ENCODE peak calls at places on chromosomes 3 and 15, in ten cellular contexts. P is neural progenitor cell; O is body of pancreas; J is HCT116; T is A549; Z is IMR-90; R is heart right ventricle; U is AG04450; B is lower lobe of right lung; S is CD8-positive, alpha-beta T cell. X is an unnamed sample.

GRCh38 chr15:28885630-28886430 is at the start of gene APBA2:
- DNase-seq in J (no peak), B (no peak), T (peak), S (peak), O (peak), Z (peak), U (no peak), R (no peak), P (peak), X (no peak)

GRCh38 chr15:99090938-99091337 is 13.9 kb upstream of the SYNM start:
- DNase-seq in U (no peak), Z (no peak), T (no peak), P (no peak), J (no peak), O (no peak), B (no peak), R (no peak), S (no peak), X (no peak)

GRCh38 chr15:63833246-63833696 is 477 bp downstream of the HERC1 start:
- DNase-seq in J (no peak), B (peak), O (peak), R (peak), T (no peak), Z (peak), P (peak), U (no peak), S (no peak), X (no peak)

GRCh38 chr15:86650084-86650483 is 570.4 kb downstream of the AGBL1 start:
- DNase-seq in S (no peak), P (no peak), B (no peak), J (no peak), R (no peak), Z (no peak), U (no peak), O (peak), T (peak), X (no peak)

GRCh38 chr3:155494332-155494731 is 200.8 kb upstream of the STRIT1 start:
- DNase-seq in B (no peak), J (no peak), U (no peak), T (no peak), P (no peak), S (no peak), O (no peak), R (no peak), Z (no peak), X (no peak)

GRCh38 chr15:55909036-55909811 is 84.2 kb downstream of the NEDD4 start:
- DNase-seq in S (no peak), O (no peak), R (no peak), B (no peak), T (peak), J (no peak), Z (peak), P (no peak), U (no peak), X (no peak)

GRCh38 chr3:171972965-171973364 is 66.4 kb upstream of the FNDC3B start:
- DNase-seq in J (no peak), U (no peak), T (no peak), Z (no peak), S (no peak), B (no peak), O (no peak), P (no peak), R (peak), X (no peak)

GRCh38 chr3:197224034-197224444 is 74.4 kb downstream of the DLG1 start:
- DNase-seq in R (no peak), P (peak), J (peak), Z (peak), U (peak), O (no peak), B (no peak), T (peak), S (no peak), X (peak)

GRCh38 chr15:101068961-101069734 is 150.0 kb downstream of the LRRK1 start:
- DNase-seq in B (peak), R (no peak), P (peak), J (no peak), Z (peak), U (no peak), O (no peak), T (peak), S (no peak), X (no peak)

GRCh38 chr3:152198655-152199054 is 70.1 kb upstream of the MBNL1 start:
- DNase-seq in U (no peak), O (no peak), Z (no peak), R (no peak), S (no peak), B (no peak), J (no peak), P (no peak), T (no peak), X (no peak)

GRCh38 chr3:142019794-142020320 is 129.5 kb downstream of the TFDP2 start:
- DNase-seq in J (no peak), O (no peak), U (no peak), P (no peak), T (no peak), S (no peak), R (no peak), Z (peak), B (no peak), X (no peak)

GRCh38 chr3:101279765-101280385 is 40.5 kb downstream of the IMPG2 start:
- DNase-seq in Z (peak), U (no peak), O (no peak), J (no peak), S (no peak), R (no peak), T (no peak), P (no peak), B (no peak), X (no peak)

GRCh38 chr15:87369269-87369668 is 887.3 kb downstream of the NTRK3 start:
- DNase-seq in J (no peak), S (no peak), B (no peak), R (no peak), T (peak), P (no peak), O (no peak), U (peak), Z (peak), X (peak)

GRCh38 chr3:72520690-72521308 is 327.4 kb downstream of the SHQ1 start:
- DNase-seq in B (no peak), O (no peak), J (peak), R (no peak), U (peak), S (no peak), P (no peak), T (peak), Z (peak), X (no peak)

GRCh38 chr3:111498022-111498421 is 44.0 kb upstream of the CD96 start:
- DNase-seq in R (no peak), Z (no peak), S (no peak), T (no peak), U (no peak), O (no peak), B (no peak), J (no peak), P (no peak), X (no peak)

GRCh38 chr3:101244212-101244575 is 76.2 kb downstream of the IMPG2 start:
- DNase-seq in J (no peak), S (no peak), T (no peak), B (no peak), P (no peak), U (no peak), O (no peak), R (no peak), Z (peak), X (no peak)

GRCh38 chr3:140924097-140924873 is 17.4 kb upstream of the SLC25A36 start:
- DNase-seq in P (no peak), R (peak), Z (no peak), S (no peak), J (no peak), U (no peak), O (no peak), T (no peak), B (no peak), X (no peak)

GRCh38 chr3:5231536-5231935 is 44.0 kb downstream of the EDEM1 start:
- DNase-seq in U (no peak), B (no peak), S (no peak), T (no peak), P (no peak), Z (no peak), R (no peak), O (no peak), J (no peak), X (no peak)
- H3K4me3 ChIP-seq in U (no peak), B (no peak), S (no peak), T (no peak), P (no peak), Z (no peak), R (no peak), O (no peak), J (no peak), X (no peak)

DNA sequence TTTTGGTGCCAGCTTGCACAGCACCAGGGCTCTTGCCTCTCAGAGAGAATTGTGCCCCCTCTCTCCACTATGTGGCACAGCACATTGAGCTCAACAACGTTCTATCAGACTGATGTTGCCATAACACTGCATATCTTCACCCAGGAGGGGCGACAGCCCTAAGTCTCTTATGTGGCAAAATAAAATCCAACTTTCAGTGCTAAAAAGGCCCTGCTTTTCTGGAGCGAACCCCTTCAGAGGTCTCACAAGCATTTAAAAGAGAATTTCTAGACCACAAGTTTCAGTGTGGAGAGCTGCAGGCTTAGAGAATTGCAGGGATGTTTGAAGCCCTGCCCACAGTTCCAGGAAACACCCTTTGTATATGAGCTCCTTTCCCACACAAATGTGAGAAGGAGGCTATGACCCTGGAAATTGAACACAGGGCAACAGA is 85.5 kb downstream of the LIPC start:
- DNase-seq in T (peak), B (no peak), R (no peak), P (no peak), O (no peak), Z (no peak), S (no peak), U (no peak), J (peak), X (no peak)
- TF ChIP-seq CTCF in T (no peak), B (no peak), R (no peak), P (peak), O (no peak), Z (no peak), S (no peak), U (no peak), J (peak), X (peak)

GRCh38 chr3:134364061-134364935 is 9.9 kb downstream of the AMOTL2 start:
- DNase-seq in S (peak), B (peak), O (peak), Z (peak), J (peak), R (peak), P (peak), U (peak), T (peak), X (peak)
- H3K4me3 ChIP-seq in S (peak), B (peak), O (no peak), Z (no peak), J (peak), R (peak), P (peak), U (peak), T (peak), X (peak)

GRCh38 chr15:69604050-69604378 is 151.4 kb downstream of the RPLP1 start:
- DNase-seq in Z (no peak), P (no peak), O (peak), R (no peak), B (no peak), J (peak), T (peak), S (no peak), U (no peak), X (no peak)
- TF ChIP-seq CTCF in Z (no peak), P (no peak), O (peak), R (no peak), B (no peak), J (peak), T (peak), S (no peak), U (no peak), X (no peak)